ENCODE peak calls at places on chromosome 4, in eight cellular contexts. One of them, this sample, is unnamed.

GRCh38 chr4:8176547-8177399 is 18.2 kb upstream of the ABLIM2 start:
- DNase-seq in suprapubic skin: no peak
- DNase-seq in lower leg skin: no peak
- DNase-seq in heart left ventricle: peak
- DNase-seq in body of pancreas: peak
- DNase-seq in HCT116: peak
- DNase-seq in adrenal gland: no peak
- DNase-seq in transverse colon: peak
- DNase-seq in this sample: peak

GRCh38 chr4:184409911-184410692 is 64.2 kb downstream of the IRF2 start:
- DNase-seq in body of pancreas: no peak
- DNase-seq in transverse colon: peak
- DNase-seq in HCT116: no peak
- DNase-seq in heart left ventricle: no peak
- DNase-seq in lower leg skin: no peak
- DNase-seq in suprapubic skin: no peak
- DNase-seq in adrenal gland: no peak
- DNase-seq in this sample: no peak

GRCh38 chr4:183765121-183765990 is 106.3 kb downstream of the TRAPPC11 start:
- DNase-seq in adrenal gland: no peak
- DNase-seq in lower leg skin: no peak
- DNase-seq in heart left ventricle: peak
- DNase-seq in body of pancreas: no peak
- DNase-seq in HCT116: no peak
- DNase-seq in transverse colon: peak
- DNase-seq in suprapubic skin: peak
- DNase-seq in this sample: no peak

GRCh38 chr4:8342651-8343050 is 73.1 kb downstream of the HTRA3 start:
- DNase-seq in body of pancreas: no peak
- DNase-seq in HCT116: no peak
- DNase-seq in lower leg skin: no peak
- DNase-seq in adrenal gland: no peak
- DNase-seq in transverse colon: no peak
- DNase-seq in heart left ventricle: no peak
- DNase-seq in suprapubic skin: peak
- DNase-seq in this sample: no peak

GRCh38 chr4:80831383-80832361 is 198.8 kb upstream of the BMP3 start:
- DNase-seq in lower leg skin: no peak
- DNase-seq in body of pancreas: no peak
- DNase-seq in HCT116: no peak
- DNase-seq in adrenal gland: no peak
- DNase-seq in suprapubic skin: no peak
- DNase-seq in heart left ventricle: no peak
- DNase-seq in transverse colon: no peak
- DNase-seq in this sample: no peak

GRCh38 chr4:85113706-85114105 is 147.2 kb upstream of the WDFY3 start:
- DNase-seq in body of pancreas: no peak
- DNase-seq in transverse colon: no peak
- DNase-seq in heart left ventricle: no peak
- DNase-seq in HCT116: no peak
- DNase-seq in suprapubic skin: no peak
- DNase-seq in adrenal gland: no peak
- DNase-seq in lower leg skin: no peak
- DNase-seq in this sample: no peak

GRCh38 chr4:55830741-55831140 is 11.2 kb downstream of the EXOC1L start:
- DNase-seq in HCT116: no peak
- DNase-seq in lower leg skin: no peak
- DNase-seq in body of pancreas: no peak
- DNase-seq in transverse colon: no peak
- DNase-seq in heart left ventricle: no peak
- DNase-seq in adrenal gland: no peak
- DNase-seq in suprapubic skin: no peak
- DNase-seq in this sample: no peak

GRCh38 chr4:183430317-183430986 is 14.0 kb upstream of the CDKN2AIP start:
- DNase-seq in HCT116: no peak
- DNase-seq in transverse colon: no peak
- DNase-seq in body of pancreas: no peak
- DNase-seq in heart left ventricle: no peak
- DNase-seq in suprapubic skin: no peak
- DNase-seq in adrenal gland: no peak
- DNase-seq in lower leg skin: no peak
- DNase-seq in this sample: no peak

GRCh38 chr4:5713861-5714260 is 2.9 kb downstream of the EVC start:
- DNase-seq in adrenal gland: no peak
- DNase-seq in HCT116: no peak
- DNase-seq in suprapubic skin: no peak
- DNase-seq in lower leg skin: no peak
- DNase-seq in heart left ventricle: no peak
- DNase-seq in body of pancreas: no peak
- DNase-seq in transverse colon: no peak
- DNase-seq in this sample: no peak

GRCh38 chr4:43224591-43224990 is 332.1 kb downstream of the GRXCR1 start:
- DNase-seq in HCT116: no peak
- DNase-seq in heart left ventricle: no peak
- DNase-seq in suprapubic skin: no peak
- DNase-seq in transverse colon: no peak
- DNase-seq in lower leg skin: no peak
- DNase-seq in adrenal gland: no peak
- DNase-seq in body of pancreas: no peak
- DNase-seq in this sample: no peak

GRCh38 chr4:170248029-170248428 is 158.3 kb upstream of the AADAT start:
- DNase-seq in lower leg skin: no peak
- DNase-seq in body of pancreas: no peak
- DNase-seq in suprapubic skin: no peak
- DNase-seq in adrenal gland: no peak
- DNase-seq in heart left ventricle: no peak
- DNase-seq in transverse colon: no peak
- DNase-seq in HCT116: no peak
- DNase-seq in this sample: no peak

GRCh38 chr4:22754091-22754490 is 61.4 kb downstream of the GBA3 start:
- DNase-seq in transverse colon: no peak
- DNase-seq in heart left ventricle: no peak
- DNase-seq in HCT116: no peak
- DNase-seq in suprapubic skin: no peak
- DNase-seq in body of pancreas: no peak
- DNase-seq in adrenal gland: no peak
- DNase-seq in lower leg skin: no peak
- DNase-seq in this sample: no peak

GRCh38 chr4:153036931-153037330 is 100.8 kb downstream of the FHDC1 start:
- DNase-seq in transverse colon: no peak
- DNase-seq in body of pancreas: no peak
- DNase-seq in adrenal gland: no peak
- DNase-seq in suprapubic skin: no peak
- DNase-seq in heart left ventricle: no peak
- DNase-seq in HCT116: no peak
- DNase-seq in lower leg skin: no peak
- DNase-seq in this sample: no peak

GRCh38 chr4:1578968-1579833 is 104.9 kb downstream of the FAM53A start:
- DNase-seq in adrenal gland: peak
- DNase-seq in lower leg skin: peak
- DNase-seq in body of pancreas: peak
- DNase-seq in HCT116: peak
- DNase-seq in transverse colon: peak
- DNase-seq in suprapubic skin: peak
- DNase-seq in heart left ventricle: peak
- DNase-seq in this sample: peak
- TF ChIP-seq POLR2A in adrenal gland: no peak
- TF ChIP-seq POLR2A in lower leg skin: no peak
- TF ChIP-seq POLR2A in body of pancreas: no peak
- TF ChIP-seq POLR2A in HCT116: no peak
- TF ChIP-seq POLR2A in transverse colon: peak
- TF ChIP-seq POLR2A in suprapubic skin: no peak
- TF ChIP-seq POLR2A in heart left ventricle: no peak
- TF ChIP-seq POLR2A in this sample: peak

GRCh38 chr4:96189761-96190160 is 349.9 kb downstream of the PDHA2 start:
- DNase-seq in lower leg skin: no peak
- DNase-seq in suprapubic skin: no peak
- DNase-seq in adrenal gland: no peak
- DNase-seq in body of pancreas: no peak
- DNase-seq in heart left ventricle: no peak
- DNase-seq in HCT116: no peak
- DNase-seq in transverse colon: no peak
- DNase-seq in this sample: no peak
- TF ChIP-seq POLR2A in lower leg skin: no peak
- TF ChIP-seq POLR2A in suprapubic skin: no peak
- TF ChIP-seq POLR2A in adrenal gland: no peak
- TF ChIP-seq POLR2A in body of pancreas: no peak
- TF ChIP-seq POLR2A in heart left ventricle: no peak
- TF ChIP-seq POLR2A in HCT116: no peak
- TF ChIP-seq POLR2A in transverse colon: no peak
- TF ChIP-seq POLR2A in this sample: no peak

GRCh38 chr4:3213661-3214250 is 35.2 kb upstream of the MSANTD1 start:
- DNase-seq in adrenal gland: no peak
- DNase-seq in heart left ventricle: no peak
- DNase-seq in transverse colon: no peak
- DNase-seq in HCT116: no peak
- DNase-seq in suprapubic skin: peak
- DNase-seq in lower leg skin: no peak
- DNase-seq in body of pancreas: no peak
- DNase-seq in this sample: no peak
- TF ChIP-seq POLR2A in adrenal gland: no peak
- TF ChIP-seq POLR2A in heart left ventricle: no peak
- TF ChIP-seq POLR2A in transverse colon: no peak
- TF ChIP-seq POLR2A in HCT116: no peak
- TF ChIP-seq POLR2A in suprapubic skin: no peak
- TF ChIP-seq POLR2A in lower leg skin: no peak
- TF ChIP-seq POLR2A in body of pancreas: no peak
- TF ChIP-seq POLR2A in this sample: no peak

DNA sequence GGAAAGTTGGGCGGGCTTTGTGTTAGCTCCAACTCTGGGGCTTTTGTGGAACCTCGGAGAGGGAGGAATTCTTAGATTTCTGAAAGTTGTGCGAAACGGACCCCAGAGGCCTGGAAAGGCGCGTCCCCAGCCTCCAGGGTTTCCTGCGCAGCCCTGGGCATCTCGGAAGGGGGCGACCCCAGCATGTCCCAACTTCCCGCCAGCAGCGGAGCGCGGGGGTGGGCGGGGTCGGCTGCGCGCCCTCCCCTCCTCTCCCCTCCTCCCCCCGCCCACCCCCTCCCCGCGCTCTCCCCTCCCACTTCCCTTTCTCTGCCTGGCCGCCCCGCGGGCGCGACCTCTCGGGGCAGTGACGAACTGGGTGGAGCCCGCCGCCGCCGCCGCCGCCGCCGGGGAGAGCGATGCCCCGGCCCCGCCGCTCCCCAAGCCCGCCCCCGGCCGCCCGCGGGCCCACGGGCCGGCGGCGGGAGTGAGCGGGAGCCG is 16.8 kb downstream of the PTTG2 start:
- DNase-seq in body of pancreas: peak
- DNase-seq in transverse colon: peak
- DNase-seq in lower leg skin: peak
- DNase-seq in adrenal gland: peak
- DNase-seq in heart left ventricle: peak
- DNase-seq in HCT116: peak
- DNase-seq in suprapubic skin: peak
- DNase-seq in this sample: peak
- TF ChIP-seq POLR2A in body of pancreas: peak
- TF ChIP-seq POLR2A in transverse colon: no peak
- TF ChIP-seq POLR2A in lower leg skin: no peak
- TF ChIP-seq POLR2A in adrenal gland: no peak
- TF ChIP-seq POLR2A in heart left ventricle: no peak
- TF ChIP-seq POLR2A in HCT116: no peak
- TF ChIP-seq POLR2A in suprapubic skin: no peak
- TF ChIP-seq POLR2A in this sample: no peak

GRCh38 chr4:26860157-26860921 is at the start of gene STIM2:
- DNase-seq in transverse colon: peak
- DNase-seq in lower leg skin: peak
- DNase-seq in adrenal gland: peak
- DNase-seq in HCT116: peak
- DNase-seq in suprapubic skin: peak
- DNase-seq in heart left ventricle: peak
- DNase-seq in body of pancreas: peak
- DNase-seq in this sample: peak
- TF ChIP-seq POLR2A in transverse colon: peak
- TF ChIP-seq POLR2A in lower leg skin: peak
- TF ChIP-seq POLR2A in adrenal gland: peak
- TF ChIP-seq POLR2A in HCT116: peak
- TF ChIP-seq POLR2A in suprapubic skin: no peak
- TF ChIP-seq POLR2A in heart left ventricle: no peak
- TF ChIP-seq POLR2A in body of pancreas: peak
- TF ChIP-seq POLR2A in this sample: peak

GRCh38 chr4:164207460-164207859 is 546.5 kb upstream of the SMIM31 start:
- DNase-seq in lower leg skin: no peak
- DNase-seq in adrenal gland: no peak
- DNase-seq in body of pancreas: no peak
- DNase-seq in suprapubic skin: no peak
- DNase-seq in HCT116: no peak
- DNase-seq in transverse colon: no peak
- DNase-seq in heart left ventricle: no peak
- DNase-seq in this sample: no peak
- TF ChIP-seq POLR2A in lower leg skin: no peak
- TF ChIP-seq POLR2A in adrenal gland: no peak
- TF ChIP-seq POLR2A in body of pancreas: no peak
- TF ChIP-seq POLR2A in suprapubic skin: no peak
- TF ChIP-seq POLR2A in HCT116: no peak
- TF ChIP-seq POLR2A in transverse colon: no peak
- TF ChIP-seq POLR2A in heart left ventricle: no peak
- TF ChIP-seq POLR2A in this sample: no peak

GRCh38 chr4:182216005-182216404 is 27.2 kb upstream of the TENM3 start:
- DNase-seq in heart left ventricle: no peak
- DNase-seq in adrenal gland: no peak
- DNase-seq in body of pancreas: no peak
- DNase-seq in transverse colon: no peak
- DNase-seq in HCT116: no peak
- DNase-seq in suprapubic skin: no peak
- DNase-seq in lower leg skin: no peak
- DNase-seq in this sample: no peak
- TF ChIP-seq POLR2A in heart left ventricle: no peak
- TF ChIP-seq POLR2A in adrenal gland: no peak
- TF ChIP-seq POLR2A in body of pancreas: no peak
- TF ChIP-seq POLR2A in transverse colon: no peak
- TF ChIP-seq POLR2A in HCT116: no peak
- TF ChIP-seq POLR2A in suprapubic skin: no peak
- TF ChIP-seq POLR2A in lower leg skin: no peak
- TF ChIP-seq POLR2A in this sample: no peak

This sample was measured in H54.